ENCODE peak calls at places on chromosomes 6 and 20, in nine cellular contexts. F is endothelial cell; D is T-helper 2 cell; J is activated CD4-positive, CD25-positive, alpha-beta regulatory T cell; H is midbrain; T is CD8-positive, alpha-beta T cell; M is stimulated activated CD4-positive, alpha-beta T cell treated with anti-CD3 and anti-CD28 coated beads, Interleukin-12 subunit alpha, Interleukin-12 subunit beta, amount 100 ng/mL, for 24 hours; X is stimulated activated CD8-positive, alpha-beta memory T cell treated with anti-CD3 and anti-CD28 coated beads, Interleukin-15, amount 100 ng/mL, for 1 hour; C is fibroblast of mammary gland. I is an unnamed sample.
A peak's percentile ranks its signal among the peaks of the same experiment; 100 is the strongest.

GRCh38 chr6:75936682-75937081 is 135.8 kb downstream of the IMPG1 start:
- DNase-seq in C (no peak), X (no peak), M (no peak), T (no peak), J (no peak), H (no peak), F (no peak), D (no peak), I (no peak)

GRCh38 chr6:84082693-84083265 is 49.2 kb downstream of the MRAP2 start:
- DNase-seq in X (no peak), F (no peak), J (no peak), H (no peak), T (no peak), M (no peak), D (no peak), C (no peak), I (no peak)

GRCh38 chr6:13808806-13809205 is 5.6 kb downstream of the MCUR1 start:
- DNase-seq in M (no peak), C (no peak), F (no peak), X (no peak), D (no peak), J (no peak), T (no peak), H (no peak), I (no peak)

GRCh38 chr20:24673678-24674570 is 204.5 kb downstream of the SYNDIG1 start:
- DNase-seq in X (no peak), C (peak; percentile 81), J (no peak), M (no peak), F (no peak), D (no peak), H (no peak), T (no peak), I (no peak)

GRCh38 chr20:1700990-1701389 is 43.4 kb upstream of the SIRPG start:
- DNase-seq in X (no peak), M (no peak), D (no peak), C (no peak), H (no peak), J (no peak), F (no peak), T (no peak), I (no peak)

GRCh38 chr6:28443112-28443773 is at the start of gene ZSCAN23:
- DNase-seq in C (peak; percentile 93), J (peak; percentile 51), H (peak; percentile 66), F (peak; percentile 79), M (peak; percentile 76), T (peak; percentile 70), D (peak; percentile 38), X (peak; percentile 68), I (no peak)

GRCh38 chr20:10419550-10420133 is 14.4 kb downstream of the MKKS start:
- DNase-seq in D (no peak), H (no peak), X (no peak), J (no peak), F (no peak), T (no peak), C (peak; percentile 7), M (no peak), I (no peak)

GRCh38 chr6:3884007-3884745 is 35.0 kb downstream of the FAM50B start:
- DNase-seq in F (peak; percentile 37), X (no peak), H (no peak), M (no peak), T (no peak), D (no peak), C (peak; percentile 74), J (no peak), I (no peak)

GRCh38 chr6:117451607-117452164 is 25.9 kb upstream of the ROS1 start:
- DNase-seq in D (no peak), X (no peak), M (no peak), T (no peak), F (no peak), J (no peak), H (no peak), C (no peak), I (no peak)

GRCh38 chr20:8309638-8310037 is 177.6 kb downstream of the PLCB1 start:
- DNase-seq in H (peak; percentile 44), X (no peak), T (no peak), M (no peak), J (no peak), C (no peak), F (no peak), D (no peak), I (peak; percentile 65)

GRCh38 chr6:20826378-20826777 is 292.1 kb downstream of the CDKAL1 start:
- DNase-seq in J (no peak), D (no peak), T (no peak), C (peak; percentile 80), H (no peak), M (no peak), F (no peak), X (no peak), I (no peak)

GRCh38 chr20:37827605-37828004 is 75.3 kb upstream of the VSTM2L start:
- DNase-seq in M (no peak), F (no peak), J (no peak), X (no peak), T (no peak), C (no peak), D (no peak), H (no peak), I (no peak)

GRCh38 chr20:7911586-7912330 is 28.5 kb downstream of the HAO1 start:
- DNase-seq in M (no peak), C (no peak), T (no peak), J (no peak), X (no peak), H (peak; percentile 5), D (no peak), F (no peak), I (no peak)

GRCh38 chr6:139433647-139434419 is 59.4 kb upstream of the CITED2 start:
- DNase-seq in C (peak; percentile 50), J (no peak), H (no peak), D (no peak), F (no peak), X (no peak), M (no peak), T (no peak), I (no peak)

GRCh38 chr6:25706314-25707014 is 48.1 kb upstream of the SLC17A4 start:
- DNase-seq in X (no peak), C (peak; percentile 34), T (no peak), M (no peak), J (no peak), D (no peak), F (no peak), H (peak; percentile 25), I (no peak)

GRCh38 chr20:41139227-41140093 is 2.1 kb downstream of the PLCG1 start:
- DNase-seq in H (no peak), F (no peak), X (no peak), M (no peak), J (no peak), D (no peak), C (no peak), T (no peak), I (no peak)

GRCh38 chr6:25312703-25313102 is 33.5 kb downstream of the CARMIL1 start:
- DNase-seq in X (no peak), C (peak; percentile 78), D (no peak), H (no peak), F (no peak), J (no peak), M (no peak), T (no peak), I (no peak)

GRCh38 chr6:147611992-147612391 is 103.5 kb downstream of the SAMD5 start:
- DNase-seq in J (no peak), F (no peak), D (no peak), M (no peak), H (no peak), C (no peak), X (no peak), T (no peak), I (no peak)

GRCh38 chr20:38043512-38044300 is 10.2 kb downstream of the RPRD1B start:
- DNase-seq in C (peak; percentile 91), D (no peak), J (no peak), F (no peak), T (no peak), H (no peak), M (no peak), X (no peak), I (no peak)

GRCh38 chr6:170245233-170245992 is 45.5 kb downstream of the DLL1 start:
- DNase-seq in F (no peak), T (no peak), J (no peak), D (no peak), H (no peak), M (no peak), X (no peak), C (no peak), I (no peak)

GRCh38 chr20:46928580-46929132 is 34.0 kb downstream of the EYA2 start:
- DNase-seq in J (no peak), H (peak; percentile 50), T (no peak), X (no peak), D (no peak), C (peak; percentile 42), M (no peak), F (no peak), I (no peak)